ENCODE peak calls at places on chromosomes 11 and 22, in seven cellular contexts. O, K, Q, E, F, R and B are unnamed samples.

GRCh38 chr22:35611891-35612576 is 5.1 kb downstream of the MB start:
- DNase-seq in O (no peak), K (no peak), Q (no peak), E (no peak), F (no peak), R (no peak), B (no peak)

GRCh38 chr22:37639070-37639760 is at the start of gene SH3BP1:
- DNase-seq in O (no peak), K (peak), Q (peak), E (peak), F (peak), R (peak), B (peak)

GRCh38 chr22:37544955-37545702 is 15.2 kb upstream of the CDC42EP1 start:
- DNase-seq in O (peak), K (peak), Q (peak), E (no peak), F (peak), R (peak), B (peak)

GRCh38 chr22:48941903-48942625 is 885.6 kb downstream of the BRD1 start:
- DNase-seq in O (no peak), K (no peak), Q (no peak), E (no peak), F (no peak), R (no peak), B (no peak)

GRCh38 chr22:29041408-29041807 is 20.2 kb downstream of the C22orf31 start:
- DNase-seq in O (no peak), K (peak), Q (no peak), E (no peak), F (no peak), R (peak), B (peak)

GRCh38 chr11:6693342-6694228 is 10.4 kb upstream of the MRPL17 start:
- DNase-seq in O (peak), K (peak), Q (no peak), E (no peak), F (peak), R (peak), B (peak)

GRCh38 chr11:37552284-37552683 is 954.2 kb upstream of the RAG2 start:
- DNase-seq in O (no peak), K (no peak), Q (no peak), E (no peak), F (no peak), R (no peak), B (no peak)

GRCh38 chr11:20162824-20163777 is 2.8 kb upstream of the DBX1 start:
- DNase-seq in O (no peak), K (peak), Q (no peak), E (no peak), F (no peak), R (peak), B (peak)

GRCh38 chr11:16737860-16738197 is 618 bp upstream of the C11orf58 start:
- DNase-seq in O (no peak), K (no peak), Q (no peak), E (no peak), F (no peak), R (no peak), B (peak)